ENCODE peak calls at places on chromosomes 16 and 17, in four cellular contexts. A is A549, M is RWPE1, C is substantia nigra. Y is an unnamed sample.

GRCh38 chr16:66588981-66589713 is 9.9 kb downstream of the CMTM2 start:
- DNase-seq in C (peak), M (no peak), A (peak), Y (peak)

GRCh38 chr17:55717898-55718735 is 4.5 kb downstream of the TMEM100 start:
- DNase-seq in C (peak), M (peak), A (peak), Y (peak)

GRCh38 chr17:80380068-80381061 is 34.6 kb upstream of the ENDOV start:
- DNase-seq in A (no peak), M (no peak), C (no peak), Y (no peak)

GRCh38 chr17:82647593-82648164 is 565 bp downstream of the WDR45B start:
- DNase-seq in M (peak), C (no peak), A (no peak), Y (no peak)

GRCh38 chr16:56349711-56350161 is 75.6 kb downstream of the AMFR start:
- DNase-seq in C (no peak), A (no peak), M (no peak), Y (no peak)

GRCh38 chr17:44353656-44354331 is 8.7 kb downstream of the GRN start:
- DNase-seq in M (no peak), C (no peak), A (no peak), Y (no peak)

GRCh38 chr17:1736348-1737281 is 6.1 kb upstream of the SERPINF2 start:
- DNase-seq in C (no peak), M (peak), A (peak), Y (no peak)

GRCh38 chr17:58280480-58281217 is at the start of gene MPO:
- DNase-seq in M (no peak), A (no peak), C (no peak), Y (no peak)

GRCh38 chr17:19000531-19001011 is 4.0 kb downstream of the FAM83G start:
- DNase-seq in M (peak), A (peak), C (no peak), Y (no peak)

GRCh38 chr17:3710951-3711383 is 12.7 kb upstream of the HASPIN start:
- DNase-seq in A (no peak), M (peak), C (no peak), Y (no peak)

GRCh38 chr16:67177743-67178699 is 5.7 kb downstream of the MATCAP1 start:
- DNase-seq in C (no peak), A (peak), M (peak), Y (no peak)

GRCh38 chr16:22670551-22670970 is 143.4 kb upstream of the HS3ST2 start:
- DNase-seq in A (peak), C (no peak), M (peak), Y (no peak)

GRCh38 chr16:80296034-80296433 is 244.8 kb upstream of the DYNLRB2 start:
- DNase-seq in M (no peak), A (no peak), C (no peak), Y (no peak)

GRCh38 chr16:10979717-10980601 is 35.6 kb downstream of the CLEC16A start:
- DNase-seq in M (peak), C (no peak), A (no peak), Y (no peak)

GRCh38 chr16:78551487-78552085 is 452.1 kb downstream of the WWOX start:
- DNase-seq in C (no peak), A (no peak), M (no peak), Y (no peak)

GRCh38 chr17:81510798-81511549 is 1.6 kb downstream of the ACTG1 start:
- DNase-seq in A (peak), C (no peak), M (no peak), Y (no peak)

GRCh38 chr17:27553019-27553511 is 77.9 kb upstream of the LGALS9 start:
- DNase-seq in A (peak), M (peak), C (no peak), Y (no peak)

GRCh38 chr16:3490911-3491629 is 4.2 kb downstream of the C16orf90 start:
- DNase-seq in C (no peak), M (no peak), A (no peak), Y (no peak)

GRCh38 chr16:5064915-5065314 is 841 bp downstream of the C16orf89 start:
- DNase-seq in M (no peak), C (no peak), A (no peak), Y (no peak)

GRCh38 chr17:949623-950338 is 29.8 kb downstream of the NXN start:
- DNase-seq in C (no peak), A (no peak), M (no peak), Y (no peak)

GRCh38 chr17:37844158-37844976 is 79.8 kb upstream of the TBC1D3K start:
- DNase-seq in A (peak), C (peak), M (peak), Y (no peak)

Y was measured in KG1.